ENCODE peak calls at places on chromosomes 4 and X, in four cellular contexts. One of them, this sample, is unnamed.
A peak's percentile ranks its signal among the peaks of the same experiment; 100 is the strongest.

GRCh38 chr4:182143086-182143821 is 99.9 kb upstream of the TENM3 start:
- DNase-seq in lower lobe of right lung: no peak
- DNase-seq in breast epithelium: no peak
- DNase-seq in B cell: no peak
- DNase-seq in this sample: no peak

GRCh38 chr4:152255437-152255836 is 280.5 kb downstream of the FBXW7 start:
- DNase-seq in lower lobe of right lung: no peak
- DNase-seq in breast epithelium: no peak
- DNase-seq in B cell: no peak
- DNase-seq in this sample: no peak

GRCh38 chrX:150730719-150731118 is 37.5 kb downstream of the MTMR1 start:
- DNase-seq in lower lobe of right lung: no peak
- DNase-seq in breast epithelium: no peak
- DNase-seq in B cell: no peak
- DNase-seq in this sample: no peak

GRCh38 chr4:48653217-48654014 is 126.7 kb downstream of the FRYL start:
- DNase-seq in lower lobe of right lung: no peak
- DNase-seq in breast epithelium: peak; percentile 18
- DNase-seq in B cell: no peak
- DNase-seq in this sample: no peak

GRCh38 chrX:74187211-74187610 is 116.8 kb upstream of the ZCCHC13 start:
- DNase-seq in lower lobe of right lung: no peak
- DNase-seq in breast epithelium: no peak
- DNase-seq in B cell: no peak
- DNase-seq in this sample: no peak

GRCh38 chrX:104668550-104668949 is 102.6 kb downstream of the IL1RAPL2 start:
- DNase-seq in lower lobe of right lung: no peak
- DNase-seq in breast epithelium: no peak
- DNase-seq in B cell: no peak
- DNase-seq in this sample: no peak

GRCh38 chr4:90025248-90025647 is 101.9 kb upstream of the CCSER1 start:
- DNase-seq in lower lobe of right lung: no peak
- DNase-seq in breast epithelium: no peak
- DNase-seq in B cell: peak; percentile 24
- DNase-seq in this sample: no peak

GRCh38 chr4:123406862-123407261 is 10.3 kb downstream of the SPRY1 start:
- DNase-seq in lower lobe of right lung: no peak
- DNase-seq in breast epithelium: no peak
- DNase-seq in B cell: no peak
- DNase-seq in this sample: no peak

GRCh38 chrX:19602866-19603620 is 87.7 kb upstream of the MAP3K15 start:
- DNase-seq in lower lobe of right lung: no peak
- DNase-seq in breast epithelium: no peak
- DNase-seq in B cell: no peak
- DNase-seq in this sample: no peak

GRCh38 chr4:188971125-188971524 is 831.9 kb downstream of the TRIML1 start:
- DNase-seq in lower lobe of right lung: no peak
- DNase-seq in breast epithelium: no peak
- DNase-seq in B cell: no peak
- DNase-seq in this sample: no peak

GRCh38 chr4:39922389-39922788 is 55.3 kb downstream of the PDS5A start:
- DNase-seq in lower lobe of right lung: no peak
- DNase-seq in breast epithelium: no peak
- DNase-seq in B cell: no peak
- DNase-seq in this sample: no peak

GRCh38 chrX:1150569-1151347 is 61.7 kb downstream of the CRLF2 start:
- DNase-seq in lower lobe of right lung: no peak
- DNase-seq in breast epithelium: no peak
- DNase-seq in B cell: no peak
- DNase-seq in this sample: no peak

GRCh38 chrX:15233416-15234015 is 36.4 kb downstream of the ASB9 start:
- DNase-seq in lower lobe of right lung: no peak
- DNase-seq in breast epithelium: no peak
- DNase-seq in B cell: no peak
- DNase-seq in this sample: no peak

GRCh38 chrX:72121381-72121780 is 10.3 kb downstream of the RTL5 start:
- DNase-seq in lower lobe of right lung: peak; percentile 65
- DNase-seq in breast epithelium: peak; percentile 66
- DNase-seq in B cell: no peak
- DNase-seq in this sample: no peak

GRCh38 chr4:12211636-12212035 is 782.9 kb upstream of the HS3ST1 start:
- DNase-seq in lower lobe of right lung: no peak
- DNase-seq in breast epithelium: no peak
- DNase-seq in B cell: no peak
- DNase-seq in this sample: no peak

GRCh38 chrX:15269618-15270521 is at the start of gene ASB9:
- DNase-seq in lower lobe of right lung: peak; percentile 67
- DNase-seq in breast epithelium: no peak
- DNase-seq in B cell: no peak
- DNase-seq in this sample: no peak

GRCh38 chr4:69823481-69824186 is 36.3 kb downstream of the SULT1E1 start:
- DNase-seq in lower lobe of right lung: peak; percentile 71
- DNase-seq in breast epithelium: no peak
- DNase-seq in B cell: no peak
- DNase-seq in this sample: no peak

GRCh38 chr4:47642985-47643745 is 158.1 kb downstream of the ATP10D start:
- DNase-seq in lower lobe of right lung: no peak
- DNase-seq in breast epithelium: no peak
- DNase-seq in B cell: no peak
- DNase-seq in this sample: no peak

GRCh38 chr4:153345011-153345981 is 808 bp downstream of the MND1 start:
- DNase-seq in lower lobe of right lung: peak; percentile 53
- DNase-seq in breast epithelium: no peak
- DNase-seq in B cell: peak; percentile 60
- DNase-seq in this sample: peak; percentile 47

GRCh38 chr4:124061413-124061812 is 651.1 kb downstream of the ANKRD50 start:
- DNase-seq in lower lobe of right lung: no peak
- DNase-seq in breast epithelium: no peak
- DNase-seq in B cell: no peak
- DNase-seq in this sample: no peak

GRCh38 chrX:77740376-77740905 is 45.6 kb downstream of the ATRX start:
- DNase-seq in lower lobe of right lung: no peak
- DNase-seq in breast epithelium: no peak
- DNase-seq in B cell: no peak
- DNase-seq in this sample: no peak

GRCh38 chr4:99574530-99575314 is at the start of gene MTTP:
- DNase-seq in lower lobe of right lung: no peak
- DNase-seq in breast epithelium: no peak
- DNase-seq in B cell: peak; percentile 11
- DNase-seq in this sample: no peak

GRCh38 chr4:95591278-95591677 is 42.5 kb upstream of the UNC5C start:
- DNase-seq in lower lobe of right lung: no peak
- DNase-seq in breast epithelium: no peak
- DNase-seq in B cell: no peak
- DNase-seq in this sample: no peak

GRCh38 chr4:77040265-77040664 is 35.5 kb downstream of the CCNI start:
- DNase-seq in lower lobe of right lung: no peak
- DNase-seq in breast epithelium: no peak
- DNase-seq in B cell: no peak
- DNase-seq in this sample: no peak

GRCh38 chr4:185457136-185457535 is 14.4 kb downstream of the CCDC110 start:
- DNase-seq in lower lobe of right lung: no peak
- DNase-seq in breast epithelium: no peak
- DNase-seq in B cell: no peak
- DNase-seq in this sample: no peak

GRCh38 chr4:53490161-53490915 is 100.9 kb downstream of the LNX1 start:
- DNase-seq in lower lobe of right lung: no peak
- DNase-seq in breast epithelium: no peak
- DNase-seq in B cell: no peak
- DNase-seq in this sample: no peak